ENCODE peak calls at places on chromosome 13, in six cellular contexts. One of them, this sample, is unnamed. For H3K4me1 and H3K9me3, the result is how much of the 10 kb centered on the place peaks cover.

GRCh38 chr13:95447766-95448165 is 104.8 kb upstream of the CLDN10 start:
- DNase-seq in heart right ventricle: no peak
- DNase-seq in pancreas: no peak
- DNase-seq in body of pancreas: no peak
- DNase-seq in prostate gland: no peak
- DNase-seq in upper lobe of left lung: no peak
- DNase-seq in this sample: no peak

GRCh38 chr13:75906315-75906714 is 270.2 kb downstream of the LMO7 start:
- DNase-seq in pancreas: no peak
- DNase-seq in prostate gland: no peak
- DNase-seq in body of pancreas: no peak
- DNase-seq in heart right ventricle: no peak
- DNase-seq in upper lobe of left lung: no peak
- DNase-seq in this sample: no peak

GRCh38 chr13:112341976-112342735 is 34.0 kb upstream of the SPACA7 start:
- DNase-seq in heart right ventricle: no peak
- DNase-seq in pancreas: no peak
- DNase-seq in prostate gland: no peak
- DNase-seq in body of pancreas: no peak
- DNase-seq in upper lobe of left lung: no peak
- DNase-seq in this sample: no peak

GRCh38 chr13:36031490-36031889 is 99.7 kb downstream of the DCLK1 start:
- DNase-seq in prostate gland: no peak
- DNase-seq in heart right ventricle: no peak
- DNase-seq in body of pancreas: no peak
- DNase-seq in upper lobe of left lung: no peak
- DNase-seq in pancreas: no peak
- DNase-seq in this sample: peak

GRCh38 chr13:21703846-21704245 is 33.0 kb downstream of the FGF9 start:
- DNase-seq in prostate gland: no peak
- DNase-seq in body of pancreas: no peak
- DNase-seq in pancreas: no peak
- DNase-seq in heart right ventricle: no peak
- DNase-seq in upper lobe of left lung: no peak
- DNase-seq in this sample: no peak

GRCh38 chr13:30148171-30148754 is 159.1 kb downstream of the KATNAL1 start:
- DNase-seq in body of pancreas: no peak
- DNase-seq in upper lobe of left lung: no peak
- DNase-seq in heart right ventricle: no peak
- DNase-seq in prostate gland: no peak
- DNase-seq in pancreas: no peak
- DNase-seq in this sample: no peak

GRCh38 chr13:63408227-63409202 is 1992.9 kb upstream of the PCDH20 start:
- DNase-seq in prostate gland: no peak
- DNase-seq in heart right ventricle: no peak
- DNase-seq in body of pancreas: no peak
- DNase-seq in upper lobe of left lung: no peak
- DNase-seq in pancreas: no peak
- DNase-seq in this sample: peak

GRCh38 chr13:46615888-46616531 is 63.0 kb downstream of the LRCH1 start:
- DNase-seq in prostate gland: no peak
- DNase-seq in heart right ventricle: no peak
- DNase-seq in pancreas: no peak
- DNase-seq in body of pancreas: no peak
- DNase-seq in upper lobe of left lung: no peak
- DNase-seq in this sample: no peak

GRCh38 chr13:35848868-35849644 is 282.1 kb downstream of the DCLK1 start:
- DNase-seq in heart right ventricle: no peak
- DNase-seq in body of pancreas: no peak
- DNase-seq in prostate gland: no peak
- DNase-seq in pancreas: no peak
- DNase-seq in upper lobe of left lung: no peak
- DNase-seq in this sample: no peak

GRCh38 chr13:27283906-27284523 is 13.4 kb downstream of the RASL11A start:
- DNase-seq in body of pancreas: no peak
- DNase-seq in pancreas: no peak
- DNase-seq in upper lobe of left lung: peak
- DNase-seq in heart right ventricle: no peak
- DNase-seq in prostate gland: no peak
- DNase-seq in this sample: no peak

GRCh38 chr13:98478134-98479129 is 98.5 kb downstream of the STK24 start:
- DNase-seq in upper lobe of left lung: no peak
- DNase-seq in body of pancreas: no peak
- DNase-seq in prostate gland: no peak
- DNase-seq in heart right ventricle: no peak
- DNase-seq in pancreas: no peak
- DNase-seq in this sample: no peak

GRCh38 chr13:76745246-76746200 is 140.7 kb downstream of the KCTD12 start:
- DNase-seq in heart right ventricle: no peak
- DNase-seq in pancreas: no peak
- DNase-seq in prostate gland: no peak
- DNase-seq in upper lobe of left lung: no peak
- DNase-seq in body of pancreas: no peak
- DNase-seq in this sample: no peak

GRCh38 chr13:60931858-60932546 is 483.6 kb downstream of the PCDH20 start:
- DNase-seq in upper lobe of left lung: no peak
- DNase-seq in prostate gland: no peak
- DNase-seq in body of pancreas: no peak
- DNase-seq in pancreas: no peak
- DNase-seq in heart right ventricle: no peak
- DNase-seq in this sample: no peak

GRCh38 chr13:25775986-25776385 is 275.8 kb downstream of the SHISA2 start:
- DNase-seq in pancreas: no peak
- DNase-seq in upper lobe of left lung: no peak
- DNase-seq in heart right ventricle: no peak
- DNase-seq in body of pancreas: no peak
- DNase-seq in prostate gland: no peak
- DNase-seq in this sample: no peak

GRCh38 chr13:25391932-25392331 is 20.2 kb downstream of the ATP8A2 start:
- DNase-seq in heart right ventricle: no peak
- DNase-seq in prostate gland: no peak
- DNase-seq in upper lobe of left lung: no peak
- DNase-seq in body of pancreas: no peak
- DNase-seq in pancreas: no peak
- DNase-seq in this sample: no peak

GRCh38 chr13:41231786-41232185 is 31.6 kb downstream of the MTRF1 start:
- DNase-seq in pancreas: peak
- DNase-seq in heart right ventricle: no peak
- DNase-seq in upper lobe of left lung: peak
- DNase-seq in body of pancreas: peak
- DNase-seq in prostate gland: no peak
- DNase-seq in this sample: no peak

GRCh38 chr13:34435338-34435737 is 506.7 kb upstream of the NBEA start:
- DNase-seq in body of pancreas: no peak
- DNase-seq in prostate gland: no peak
- DNase-seq in heart right ventricle: no peak
- DNase-seq in pancreas: no peak
- DNase-seq in upper lobe of left lung: no peak
- DNase-seq in this sample: no peak

GRCh38 chr13:39913928-39914327 is 258.5 kb downstream of the COG6 start:
- DNase-seq in body of pancreas: no peak
- DNase-seq in heart right ventricle: no peak
- DNase-seq in prostate gland: peak
- DNase-seq in upper lobe of left lung: no peak
- DNase-seq in pancreas: no peak
- DNase-seq in this sample: no peak

GRCh38 chr13:40490086-40490723 is 176.2 kb downstream of the FOXO1 start:
- DNase-seq in body of pancreas: no peak
- DNase-seq in pancreas: no peak
- DNase-seq in heart right ventricle: no peak
- DNase-seq in prostate gland: no peak
- DNase-seq in upper lobe of left lung: no peak
- DNase-seq in this sample: no peak

GRCh38 chr13:112106467-112107141 is 39.7 kb downstream of the SOX1 start:
- DNase-seq in upper lobe of left lung: no peak
- DNase-seq in prostate gland: no peak
- DNase-seq in body of pancreas: no peak
- DNase-seq in pancreas: no peak
- DNase-seq in heart right ventricle: no peak
- DNase-seq in this sample: no peak

GRCh38 chr13:75481176-75482069 is 546 bp downstream of the TBC1D4 start:
- DNase-seq in body of pancreas: peak
- DNase-seq in upper lobe of left lung: peak
- DNase-seq in prostate gland: peak
- DNase-seq in heart right ventricle: peak
- DNase-seq in pancreas: peak
- DNase-seq in this sample: peak

GRCh38 chr13:32001392-32001768 is 30.2 kb upstream of the FRY start:
- DNase-seq in upper lobe of left lung: peak
- DNase-seq in prostate gland: no peak
- DNase-seq in body of pancreas: peak
- DNase-seq in pancreas: peak
- DNase-seq in heart right ventricle: peak
- DNase-seq in this sample: peak

DNA sequence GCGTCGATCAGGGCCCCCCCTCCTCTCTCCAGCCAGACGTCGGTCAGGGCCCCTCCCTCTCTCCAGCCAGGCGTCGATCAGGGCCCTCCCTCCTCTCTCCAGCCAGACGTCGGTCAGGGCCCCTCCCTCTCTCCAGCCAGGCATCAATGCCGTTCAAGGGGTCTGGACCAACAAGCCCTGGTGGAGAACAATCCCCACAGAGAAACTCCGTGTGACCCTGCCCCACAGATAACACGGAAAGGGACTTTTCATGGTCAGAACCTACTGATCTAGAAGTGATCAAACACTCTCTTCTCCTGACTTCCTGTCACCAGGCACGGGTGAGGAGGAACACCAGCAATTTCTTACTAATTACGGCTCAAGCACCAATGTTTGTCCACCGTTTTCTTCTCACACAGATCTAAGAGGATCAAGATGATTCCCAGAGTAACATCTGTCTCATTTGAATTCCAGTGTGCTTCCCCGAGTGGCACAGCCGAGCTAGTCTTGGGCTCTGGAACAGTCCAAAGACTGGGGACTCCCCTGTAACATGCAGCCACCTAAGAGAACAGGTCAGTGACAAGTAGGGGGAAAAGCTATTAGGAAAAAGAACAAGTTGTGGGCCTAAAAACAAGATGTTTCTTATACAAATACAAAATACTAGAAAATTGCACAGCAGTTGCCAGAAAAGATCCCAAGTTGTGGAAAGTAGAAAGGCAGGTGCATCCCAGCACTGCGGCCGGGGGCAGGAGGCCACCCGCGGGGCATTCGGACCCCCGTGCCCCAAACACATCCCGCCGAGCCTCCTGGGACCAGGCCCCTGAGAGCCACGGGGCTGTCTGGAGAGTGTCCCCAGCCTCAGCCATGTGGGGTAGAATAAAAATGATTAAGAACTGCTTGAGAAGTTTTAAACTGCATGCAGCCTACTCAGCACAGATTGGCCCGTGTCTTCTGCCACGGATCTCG is 11.7 kb downstream of the RASA3 start:
- DNase-seq in pancreas: no peak
- DNase-seq in prostate gland: no peak
- DNase-seq in body of pancreas: no peak
- DNase-seq in upper lobe of left lung: no peak
- DNase-seq in heart right ventricle: no peak
- DNase-seq in this sample: no peak
- H3K4me1 ChIP-seq in pancreas: under half
- H3K4me1 ChIP-seq in prostate gland: under half
- H3K4me1 ChIP-seq in body of pancreas: under half
- H3K4me1 ChIP-seq in upper lobe of left lung: half or more
- H3K4me1 ChIP-seq in heart right ventricle: under half
- H3K4me1 ChIP-seq in this sample: under half

DNA sequence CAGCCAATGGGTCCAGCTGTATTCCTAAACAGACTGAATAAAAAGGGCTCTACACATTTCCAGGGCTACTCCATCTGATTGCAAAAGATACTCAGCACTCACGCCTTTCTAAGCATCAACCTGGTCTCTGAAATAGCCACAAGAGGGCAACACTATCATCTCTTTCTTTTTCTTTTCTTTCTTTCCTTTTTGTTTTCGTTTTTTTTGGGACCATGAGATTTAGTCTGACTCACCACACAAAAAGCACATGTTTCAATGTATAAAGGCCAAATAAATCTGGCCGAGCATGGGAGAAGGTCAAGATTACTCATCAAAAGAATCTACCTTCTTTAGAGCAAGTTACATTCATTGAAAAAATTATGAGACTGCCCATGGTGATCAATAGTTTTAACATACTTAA is 805.6 kb upstream of the ARGLU1 start:
- DNase-seq in pancreas: no peak
- DNase-seq in upper lobe of left lung: no peak
- DNase-seq in heart right ventricle: no peak
- DNase-seq in body of pancreas: no peak
- DNase-seq in prostate gland: no peak
- DNase-seq in this sample: peak
- TF ChIP-seq CTCF in pancreas: no peak
- TF ChIP-seq CTCF in upper lobe of left lung: no peak
- TF ChIP-seq CTCF in heart right ventricle: peak
- TF ChIP-seq CTCF in body of pancreas: peak
- TF ChIP-seq CTCF in prostate gland: no peak
- TF ChIP-seq CTCF in this sample: peak

GRCh38 chr13:19060311-19061002 is 121.2 kb downstream of the TUBA3C start:
- DNase-seq in body of pancreas: no peak
- DNase-seq in prostate gland: no peak
- DNase-seq in heart right ventricle: no peak
- DNase-seq in upper lobe of left lung: no peak
- DNase-seq in pancreas: no peak
- DNase-seq in this sample: no peak

GRCh38 chr13:19056984-19057490 is 124.6 kb downstream of the TUBA3C start:
- DNase-seq in body of pancreas: no peak
- DNase-seq in prostate gland: no peak
- DNase-seq in heart right ventricle: no peak
- DNase-seq in upper lobe of left lung: no peak
- DNase-seq in pancreas: no peak
- DNase-seq in this sample: no peak

GRCh38 chr13:19059016-19059780 is 122.4 kb downstream of the TUBA3C start:
- DNase-seq in body of pancreas: no peak
- DNase-seq in upper lobe of left lung: no peak
- DNase-seq in prostate gland: no peak
- DNase-seq in heart right ventricle: no peak
- DNase-seq in pancreas: no peak
- DNase-seq in this sample: no peak

GRCh38 chr13:19057588-19058340 is 123.9 kb downstream of the TUBA3C start:
- DNase-seq in prostate gland: no peak
- DNase-seq in body of pancreas: no peak
- DNase-seq in upper lobe of left lung: no peak
- DNase-seq in heart right ventricle: no peak
- DNase-seq in pancreas: no peak
- DNase-seq in this sample: no peak

DNA sequence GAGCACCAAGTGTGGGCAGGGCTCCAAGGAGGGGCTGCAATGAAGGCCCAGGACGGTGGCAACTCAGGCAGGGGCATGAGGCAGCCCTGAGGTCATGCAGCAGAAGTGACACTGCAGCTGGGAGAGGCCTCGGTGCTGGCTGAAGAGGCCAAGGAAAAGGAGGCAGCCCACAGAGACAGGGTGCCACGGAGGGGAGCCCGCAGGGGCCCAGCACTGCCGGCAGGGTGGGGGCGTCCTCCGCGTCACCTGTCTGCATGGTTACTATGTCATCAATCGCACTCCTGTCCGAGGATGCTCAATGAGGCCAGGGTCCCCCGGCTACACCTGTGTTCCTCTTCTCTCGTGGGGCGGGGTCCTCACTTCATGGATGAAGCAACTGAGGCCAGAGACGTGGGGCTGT is 123.1 kb downstream of the TUBA3C start:
- DNase-seq in pancreas: no peak
- DNase-seq in body of pancreas: no peak
- DNase-seq in heart right ventricle: no peak
- DNase-seq in upper lobe of left lung: no peak
- DNase-seq in prostate gland: no peak
- DNase-seq in this sample: no peak
- H3K9me3 ChIP-seq in pancreas: under half
- H3K9me3 ChIP-seq in body of pancreas: under half
- H3K9me3 ChIP-seq in heart right ventricle: under half
- H3K9me3 ChIP-seq in upper lobe of left lung: under half
- H3K9me3 ChIP-seq in prostate gland: under half
- H3K9me3 ChIP-seq in this sample: under half

GRCh38 chr13:43567608-43568007 is 219.2 kb downstream of the ENOX1 start:
- DNase-seq in pancreas: no peak
- DNase-seq in body of pancreas: no peak
- DNase-seq in upper lobe of left lung: no peak
- DNase-seq in prostate gland: no peak
- DNase-seq in heart right ventricle: no peak
- DNase-seq in this sample: no peak
- H3K4me1 ChIP-seq in pancreas: under half
- H3K4me1 ChIP-seq in body of pancreas: under half
- H3K4me1 ChIP-seq in upper lobe of left lung: under half
- H3K4me1 ChIP-seq in prostate gland: under half
- H3K4me1 ChIP-seq in heart right ventricle: under half
- H3K4me1 ChIP-seq in this sample: under half

This sample was measured in A673.